ENCODE peak calls at places on chromosomes 3 and 15, in four cellular contexts. E is NB4, I is pancreas, T is omental fat pad. V is an unnamed sample.

GRCh38 chr3:13745636-13746035 is 134.2 kb downstream of the WNT7A start:
- DNase-seq in T (no peak), E (no peak), I (no peak), V (no peak)

GRCh38 chr3:187336322-187336721 is 31.9 kb upstream of the RTP4 start:
- DNase-seq in T (no peak), I (no peak), E (no peak), V (no peak)

GRCh38 chr3:54856271-54856670 is 71.6 kb downstream of the LRTM1 start:
- DNase-seq in T (no peak), I (no peak), E (no peak), V (no peak)

GRCh38 chr3:84108442-84108971 is 850.3 kb upstream of the CADM2 start:
- DNase-seq in E (no peak), T (no peak), I (no peak), V (no peak)

GRCh38 chr15:38332711-38333110 is 80.1 kb downstream of the SPRED1 start:
- DNase-seq in I (no peak), E (no peak), T (no peak), V (no peak)

GRCh38 chr3:10806001-10806400 is 10.0 kb upstream of the SLC6A11 start:
- DNase-seq in I (no peak), E (no peak), T (no peak), V (no peak)

GRCh38 chr15:44227584-44227983 is 32.5 kb upstream of the FRMD5 start:
- DNase-seq in T (no peak), I (no peak), E (no peak), V (no peak)

GRCh38 chr15:78637776-78638435 is 3.1 kb downstream of the CHRNB4 start:
- DNase-seq in E (no peak), I (no peak), T (no peak), V (no peak)

GRCh38 chr3:128617557-128618397 is 32.8 kb downstream of the RPN1 start:
- DNase-seq in T (peak), E (peak), I (peak), V (peak)

GRCh38 chr3:38039899-38040261 is 872 bp downstream of the DLEC1 start:
- DNase-seq in I (peak), E (peak), T (no peak), V (peak)

GRCh38 chr3:33895658-33896057 is 97.2 kb downstream of the PDCD6IP start:
- DNase-seq in E (no peak), I (no peak), T (no peak), V (no peak)

GRCh38 chr3:38157562-38157961 is 7.8 kb upstream of the OXSR1 start:
- DNase-seq in E (no peak), I (no peak), T (no peak), V (no peak)

GRCh38 chr15:71596672-71597071 is 213.7 kb upstream of the NR2E3 start:
- DNase-seq in T (no peak), I (no peak), E (no peak), V (no peak)
- TF ChIP-seq CTCF in T (no peak), I (no peak), E (no peak), V (no peak)

GRCh38 chr3:126568776-126569342 is 10.1 kb upstream of the C3orf22 start:
- DNase-seq in T (no peak), E (no peak), I (no peak), V (no peak)

GRCh38 chr3:126569390-126569975 is 10.8 kb upstream of the C3orf22 start:
- DNase-seq in T (no peak), I (no peak), E (no peak), V (no peak)

GRCh38 chr3:126570103-126570541 is 11.4 kb upstream of the C3orf22 start:
- DNase-seq in E (no peak), I (no peak), T (no peak), V (no peak)

GRCh38 chr3:126571078-126571477 is 12.3 kb upstream of the C3orf22 start:
- DNase-seq in E (no peak), I (no peak), T (no peak), V (no peak)

GRCh38 chr3:126567696-126568438 is 9.1 kb upstream of the C3orf22 start:
- DNase-seq in T (no peak), E (no peak), I (no peak), V (peak)
- TF ChIP-seq CTCF in T (no peak), E (no peak), I (no peak), V (no peak)

DNA sequence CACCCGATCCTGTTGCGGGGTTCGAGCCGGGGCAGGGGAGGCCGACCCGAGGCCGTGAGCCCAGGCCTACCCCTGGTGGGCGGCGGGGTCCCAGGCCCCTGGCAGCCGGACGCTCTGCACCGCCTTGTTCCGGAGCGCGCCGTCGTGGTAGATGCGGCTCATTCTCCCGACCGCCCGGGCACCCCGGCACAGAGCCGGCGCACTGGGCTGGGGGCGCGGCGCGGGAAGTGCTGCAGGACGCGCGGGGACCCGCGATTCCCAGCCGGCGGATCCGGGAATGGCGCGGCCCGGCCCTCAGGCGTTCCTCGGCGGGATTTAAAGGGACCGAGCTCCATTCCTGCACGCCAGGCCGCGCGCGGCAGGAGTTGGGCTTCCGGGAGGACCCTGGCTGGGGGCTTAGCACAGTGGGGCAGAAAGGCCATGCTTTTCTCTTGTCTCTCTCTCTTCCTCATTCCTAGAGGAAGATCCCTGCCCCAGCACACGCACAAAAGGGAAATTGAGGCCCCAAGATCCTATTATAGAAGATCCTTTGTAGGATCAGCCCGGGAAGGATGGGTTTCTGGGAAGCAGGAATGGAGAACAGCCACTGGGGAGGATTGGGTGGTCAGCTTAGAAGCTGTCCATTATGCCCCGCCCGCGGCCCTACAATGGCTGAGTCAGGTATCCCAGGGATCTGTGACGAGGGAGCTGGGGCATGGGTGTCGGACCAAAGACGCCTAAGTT is at the start of gene ARPIN:
- DNase-seq in T (no peak), E (no peak), I (peak), V (peak)
- TF ChIP-seq CTCF in T (no peak), E (no peak), I (no peak), V (no peak)

DNA sequence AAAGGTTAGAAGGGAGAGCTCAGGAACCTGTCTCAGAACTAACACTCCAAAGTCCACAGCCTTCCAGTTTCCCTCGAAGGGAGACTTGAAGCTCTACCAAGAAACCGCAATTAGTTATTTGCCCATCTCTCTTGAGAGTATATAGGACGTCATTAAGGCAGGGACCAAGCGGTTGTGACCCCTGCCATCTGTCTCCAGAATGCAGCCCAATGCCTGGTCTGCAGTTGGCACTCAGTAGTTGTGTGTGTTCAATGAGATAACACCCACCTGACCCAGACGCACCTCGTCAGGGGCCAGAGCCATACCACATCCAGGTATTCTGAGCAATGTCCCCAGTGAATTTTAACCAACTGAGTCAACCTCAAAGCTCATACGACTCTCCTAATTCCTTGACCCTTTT is 251.0 kb downstream of the VPS13C start:
- DNase-seq in T (no peak), E (no peak), I (no peak), V (no peak)
- TF ChIP-seq CTCF in T (no peak), E (no peak), I (no peak), V (no peak)

GRCh38 chr3:46215810-46216414 is 7.8 kb upstream of the CCR1 start:
- DNase-seq in T (no peak), E (no peak), I (no peak), V (no peak)

GRCh38 chr3:46213201-46213600 is 5.1 kb upstream of the CCR1 start:
- DNase-seq in I (no peak), T (no peak), E (peak), V (no peak)

GRCh38 chr3:46218310-46218709 is 10.2 kb upstream of the CCR1 start:
- DNase-seq in E (no peak), T (no peak), I (no peak), V (no peak)

GRCh38 chr3:46212101-46212500 is 4.0 kb upstream of the CCR1 start:
- DNase-seq in T (no peak), E (no peak), I (no peak), V (no peak)

GRCh38 chr3:46214751-46215352 is 6.7 kb upstream of the CCR1 start:
- DNase-seq in T (no peak), I (no peak), E (peak), V (no peak)
- TF ChIP-seq CTCF in T (no peak), I (no peak), E (peak), V (no peak)